ENCODE peak calls at places on chromosome 5, in seven cellular contexts. One of them, this sample, is unnamed.

GRCh38 chr5:172501708-172502379 is 47.5 kb upstream of the SH3PXD2B start:
- DNase-seq in OCI-LY7: no peak
- DNase-seq in mucosa of gallbladder: peak
- DNase-seq in cerebellar nuclear complex: no peak
- DNase-seq in KBM-7: no peak
- DNase-seq in stimulated activated CD8-positive, alpha-beta memory T cell treated with anti-CD3 and anti-CD28 coated beads, Interleukin-4, amount 100 ng/mL, for 24 hours: no peak
- DNase-seq in NCI-H146: no peak
- DNase-seq in this sample: no peak

GRCh38 chr5:1792842-1793266 is 6.8 kb downstream of the MRPL36 start:
- DNase-seq in OCI-LY7: peak
- DNase-seq in mucosa of gallbladder: peak
- DNase-seq in cerebellar nuclear complex: no peak
- DNase-seq in KBM-7: peak
- DNase-seq in stimulated activated CD8-positive, alpha-beta memory T cell treated with anti-CD3 and anti-CD28 coated beads, Interleukin-4, amount 100 ng/mL, for 24 hours: peak
- DNase-seq in NCI-H146: no peak
- DNase-seq in this sample: no peak

GRCh38 chr5:22521521-22521920 is 331.6 kb downstream of the CDH12 start:
- DNase-seq in OCI-LY7: no peak
- DNase-seq in mucosa of gallbladder: no peak
- DNase-seq in cerebellar nuclear complex: no peak
- DNase-seq in KBM-7: no peak
- DNase-seq in stimulated activated CD8-positive, alpha-beta memory T cell treated with anti-CD3 and anti-CD28 coated beads, Interleukin-4, amount 100 ng/mL, for 24 hours: no peak
- DNase-seq in NCI-H146: no peak
- DNase-seq in this sample: no peak

GRCh38 chr5:159878988-159879471 is 37.3 kb upstream of the ADRA1B start:
- DNase-seq in OCI-LY7: no peak
- DNase-seq in mucosa of gallbladder: peak
- DNase-seq in cerebellar nuclear complex: no peak
- DNase-seq in KBM-7: no peak
- DNase-seq in stimulated activated CD8-positive, alpha-beta memory T cell treated with anti-CD3 and anti-CD28 coated beads, Interleukin-4, amount 100 ng/mL, for 24 hours: no peak
- DNase-seq in NCI-H146: no peak
- DNase-seq in this sample: no peak

GRCh38 chr5:15003511-15003920 is 131.9 kb upstream of the ANKH start:
- DNase-seq in OCI-LY7: peak
- DNase-seq in mucosa of gallbladder: peak
- DNase-seq in cerebellar nuclear complex: peak
- DNase-seq in KBM-7: peak
- DNase-seq in stimulated activated CD8-positive, alpha-beta memory T cell treated with anti-CD3 and anti-CD28 coated beads, Interleukin-4, amount 100 ng/mL, for 24 hours: no peak
- DNase-seq in NCI-H146: peak
- DNase-seq in this sample: peak

GRCh38 chr5:126543660-126544059 is 51.4 kb downstream of the ALDH7A1 start:
- DNase-seq in OCI-LY7: no peak
- DNase-seq in mucosa of gallbladder: peak
- DNase-seq in cerebellar nuclear complex: no peak
- DNase-seq in KBM-7: no peak
- DNase-seq in stimulated activated CD8-positive, alpha-beta memory T cell treated with anti-CD3 and anti-CD28 coated beads, Interleukin-4, amount 100 ng/mL, for 24 hours: no peak
- DNase-seq in NCI-H146: no peak
- DNase-seq in this sample: no peak

GRCh38 chr5:162214551-162214950 is 147.0 kb downstream of the GABRG2 start:
- DNase-seq in OCI-LY7: no peak
- DNase-seq in mucosa of gallbladder: no peak
- DNase-seq in cerebellar nuclear complex: no peak
- DNase-seq in KBM-7: no peak
- DNase-seq in stimulated activated CD8-positive, alpha-beta memory T cell treated with anti-CD3 and anti-CD28 coated beads, Interleukin-4, amount 100 ng/mL, for 24 hours: no peak
- DNase-seq in NCI-H146: no peak
- DNase-seq in this sample: no peak

GRCh38 chr5:68173007-68173406 is 42.5 kb upstream of the PIK3R1 start:
- DNase-seq in OCI-LY7: no peak
- DNase-seq in mucosa of gallbladder: no peak
- DNase-seq in cerebellar nuclear complex: no peak
- DNase-seq in KBM-7: no peak
- DNase-seq in stimulated activated CD8-positive, alpha-beta memory T cell treated with anti-CD3 and anti-CD28 coated beads, Interleukin-4, amount 100 ng/mL, for 24 hours: no peak
- DNase-seq in NCI-H146: no peak
- DNase-seq in this sample: no peak

GRCh38 chr5:852018-852417 is 1.2 kb upstream of the ZDHHC11 start:
- DNase-seq in OCI-LY7: no peak
- DNase-seq in mucosa of gallbladder: no peak
- DNase-seq in cerebellar nuclear complex: no peak
- DNase-seq in KBM-7: no peak
- DNase-seq in stimulated activated CD8-positive, alpha-beta memory T cell treated with anti-CD3 and anti-CD28 coated beads, Interleukin-4, amount 100 ng/mL, for 24 hours: no peak
- DNase-seq in NCI-H146: no peak
- DNase-seq in this sample: no peak

GRCh38 chr5:139952464-139953070 is 90.5 kb downstream of the NRG2 start:
- DNase-seq in OCI-LY7: no peak
- DNase-seq in mucosa of gallbladder: peak
- DNase-seq in cerebellar nuclear complex: no peak
- DNase-seq in KBM-7: no peak
- DNase-seq in stimulated activated CD8-positive, alpha-beta memory T cell treated with anti-CD3 and anti-CD28 coated beads, Interleukin-4, amount 100 ng/mL, for 24 hours: no peak
- DNase-seq in NCI-H146: no peak
- DNase-seq in this sample: no peak

GRCh38 chr5:16754621-16755020 is 137.8 kb upstream of the RETREG1 start:
- DNase-seq in OCI-LY7: no peak
- DNase-seq in mucosa of gallbladder: no peak
- DNase-seq in cerebellar nuclear complex: no peak
- DNase-seq in KBM-7: no peak
- DNase-seq in stimulated activated CD8-positive, alpha-beta memory T cell treated with anti-CD3 and anti-CD28 coated beads, Interleukin-4, amount 100 ng/mL, for 24 hours: no peak
- DNase-seq in NCI-H146: no peak
- DNase-seq in this sample: no peak

GRCh38 chr5:140346348-140347221 is at the start of gene HBEGF:
- DNase-seq in OCI-LY7: peak
- DNase-seq in mucosa of gallbladder: peak
- DNase-seq in cerebellar nuclear complex: no peak
- DNase-seq in KBM-7: peak
- DNase-seq in stimulated activated CD8-positive, alpha-beta memory T cell treated with anti-CD3 and anti-CD28 coated beads, Interleukin-4, amount 100 ng/mL, for 24 hours: peak
- DNase-seq in NCI-H146: peak
- DNase-seq in this sample: no peak

GRCh38 chr5:171444582-171444981 is 25.1 kb downstream of the FGF18 start:
- DNase-seq in OCI-LY7: no peak
- DNase-seq in mucosa of gallbladder: no peak
- DNase-seq in cerebellar nuclear complex: no peak
- DNase-seq in KBM-7: no peak
- DNase-seq in stimulated activated CD8-positive, alpha-beta memory T cell treated with anti-CD3 and anti-CD28 coated beads, Interleukin-4, amount 100 ng/mL, for 24 hours: no peak
- DNase-seq in NCI-H146: no peak
- DNase-seq in this sample: no peak

GRCh38 chr5:82257247-82257646 is 20.9 kb downstream of the RPS23 start:
- DNase-seq in OCI-LY7: no peak
- DNase-seq in mucosa of gallbladder: no peak
- DNase-seq in cerebellar nuclear complex: no peak
- DNase-seq in KBM-7: no peak
- DNase-seq in stimulated activated CD8-positive, alpha-beta memory T cell treated with anti-CD3 and anti-CD28 coated beads, Interleukin-4, amount 100 ng/mL, for 24 hours: no peak
- DNase-seq in NCI-H146: no peak
- DNase-seq in this sample: no peak

GRCh38 chr5:42361321-42361688 is 61.9 kb upstream of the GHR start:
- DNase-seq in OCI-LY7: no peak
- DNase-seq in mucosa of gallbladder: no peak
- DNase-seq in cerebellar nuclear complex: no peak
- DNase-seq in KBM-7: no peak
- DNase-seq in stimulated activated CD8-positive, alpha-beta memory T cell treated with anti-CD3 and anti-CD28 coated beads, Interleukin-4, amount 100 ng/mL, for 24 hours: no peak
- DNase-seq in NCI-H146: no peak
- DNase-seq in this sample: no peak

GRCh38 chr5:178223196-178223773 is 9.3 kb downstream of the PHYKPL start:
- DNase-seq in OCI-LY7: no peak
- DNase-seq in mucosa of gallbladder: no peak
- DNase-seq in cerebellar nuclear complex: no peak
- DNase-seq in KBM-7: no peak
- DNase-seq in stimulated activated CD8-positive, alpha-beta memory T cell treated with anti-CD3 and anti-CD28 coated beads, Interleukin-4, amount 100 ng/mL, for 24 hours: no peak
- DNase-seq in NCI-H146: no peak
- DNase-seq in this sample: no peak

GRCh38 chr5:17441351-17441750 is 56.7 kb upstream of the TAF11L2 start:
- DNase-seq in OCI-LY7: no peak
- DNase-seq in mucosa of gallbladder: no peak
- DNase-seq in cerebellar nuclear complex: no peak
- DNase-seq in KBM-7: no peak
- DNase-seq in stimulated activated CD8-positive, alpha-beta memory T cell treated with anti-CD3 and anti-CD28 coated beads, Interleukin-4, amount 100 ng/mL, for 24 hours: no peak
- DNase-seq in NCI-H146: no peak
- DNase-seq in this sample: no peak

GRCh38 chr5:78533356-78533755 is 115.2 kb downstream of the LHFPL2 start:
- DNase-seq in OCI-LY7: peak
- DNase-seq in mucosa of gallbladder: no peak
- DNase-seq in cerebellar nuclear complex: no peak
- DNase-seq in KBM-7: peak
- DNase-seq in stimulated activated CD8-positive, alpha-beta memory T cell treated with anti-CD3 and anti-CD28 coated beads, Interleukin-4, amount 100 ng/mL, for 24 hours: no peak
- DNase-seq in NCI-H146: peak
- DNase-seq in this sample: no peak

GRCh38 chr5:69029292-69029691 is 64.5 kb upstream of the SLC30A5 start:
- DNase-seq in OCI-LY7: peak
- DNase-seq in mucosa of gallbladder: no peak
- DNase-seq in cerebellar nuclear complex: no peak
- DNase-seq in KBM-7: no peak
- DNase-seq in stimulated activated CD8-positive, alpha-beta memory T cell treated with anti-CD3 and anti-CD28 coated beads, Interleukin-4, amount 100 ng/mL, for 24 hours: no peak
- DNase-seq in NCI-H146: no peak
- DNase-seq in this sample: no peak

GRCh38 chr5:16994576-16994975 is 58.5 kb upstream of the MYO10 start:
- DNase-seq in OCI-LY7: no peak
- DNase-seq in mucosa of gallbladder: no peak
- DNase-seq in cerebellar nuclear complex: no peak
- DNase-seq in KBM-7: no peak
- DNase-seq in stimulated activated CD8-positive, alpha-beta memory T cell treated with anti-CD3 and anti-CD28 coated beads, Interleukin-4, amount 100 ng/mL, for 24 hours: no peak
- DNase-seq in NCI-H146: no peak
- DNase-seq in this sample: no peak

This sample was measured in DMS153.